ENCODE peak calls at places on chromosome 1, in nine cellular contexts. A, Z, C, Y, P, F, R, L and B are unnamed samples.

GRCh38 chr1:63199666-63200065 is 122.7 kb upstream of the FOXD3 start:
- DNase-seq in A (no peak), Z (no peak), C (no peak), Y (no peak), P (no peak), F (no peak), R (no peak), L (no peak), B (no peak)

GRCh38 chr1:44029911-44030605 is 1.2 kb downstream of the SLC6A9 start:
- DNase-seq in A (peak; percentile 85), Z (peak; percentile 85), C (peak; percentile 92), Y (peak; percentile 86), P (peak; percentile 81), F (peak; percentile 77), R (peak; percentile 93), L (peak; percentile 95), B (peak; percentile 95)

GRCh38 chr1:171663854-171664550 is 11.5 kb upstream of the MYOC start:
- DNase-seq in A (no peak), Z (no peak), C (no peak), Y (no peak), P (no peak), F (no peak), R (no peak), L (no peak), B (no peak)

GRCh38 chr1:203133969-203134725 is 6.6 kb downstream of the ADORA1 start:
- DNase-seq in A (no peak), Z (peak; percentile 57), C (no peak), Y (peak; percentile 49), P (no peak), F (no peak), R (no peak), L (peak; percentile 14), B (peak; percentile 19)

GRCh38 chr1:21955474-21956281 is 18.6 kb upstream of the HSPG2 start:
- DNase-seq in A (no peak), Z (no peak), C (no peak), Y (no peak), P (no peak), F (no peak), R (peak; percentile 31), L (no peak), B (no peak)

GRCh38 chr1:192512426-192513125 is 63.0 kb upstream of the RGS1 start:
- DNase-seq in A (peak; percentile 58), Z (no peak), C (no peak), Y (no peak), P (no peak), F (no peak), R (no peak), L (no peak), B (no peak)

GRCh38 chr1:42336978-42337377 is 1.9 kb upstream of the FOXJ3 start:
- DNase-seq in A (no peak), Z (no peak), C (no peak), Y (no peak), P (no peak), F (no peak), R (no peak), L (no peak), B (no peak)

GRCh38 chr1:51534447-51534846 is 15.4 kb upstream of the EPS15 start:
- DNase-seq in A (no peak), Z (no peak), C (no peak), Y (no peak), P (no peak), F (no peak), R (no peak), L (no peak), B (no peak)

GRCh38 chr1:61337981-61338848 is 255.9 kb downstream of the NFIA start:
- DNase-seq in A (peak; percentile 92), Z (peak; percentile 97), C (no peak), Y (peak; percentile 75), P (no peak), F (peak; percentile 48), R (peak; percentile 89), L (no peak), B (peak; percentile 80)

GRCh38 chr1:8255712-8256111 is 62.2 kb upstream of the SLC45A1 start:
- DNase-seq in A (no peak), Z (no peak), C (no peak), Y (no peak), P (no peak), F (no peak), R (no peak), L (no peak), B (no peak)

GRCh38 chr1:87542697-87543096 is 214.0 kb downstream of the LMO4 start:
- DNase-seq in A (no peak), Z (no peak), C (no peak), Y (no peak), P (no peak), F (no peak), R (no peak), L (no peak), B (no peak)

GRCh38 chr1:227357229-227358078 is 39.2 kb upstream of the CDC42BPA start:
- DNase-seq in A (peak; percentile 98), Z (peak; percentile 93), C (no peak), Y (peak; percentile 85), P (no peak), F (peak; percentile 50), R (peak; percentile 92), L (no peak), B (peak; percentile 86)

GRCh38 chr1:211605034-211605433 is 26.1 kb upstream of the SLC30A1 start:
- DNase-seq in A (no peak), Z (no peak), C (no peak), Y (no peak), P (no peak), F (no peak), R (no peak), L (no peak), B (no peak)

GRCh38 chr1:246317291-246317690 is 189.8 kb downstream of the SMYD3 start:
- DNase-seq in A (no peak), Z (no peak), C (no peak), Y (no peak), P (no peak), F (no peak), R (no peak), L (no peak), B (no peak)

GRCh38 chr1:171352554-171352953 is 38.6 kb downstream of the FMO4 start:
- DNase-seq in A (no peak), Z (no peak), C (no peak), Y (no peak), P (no peak), F (no peak), R (no peak), L (no peak), B (no peak)

GRCh38 chr1:202085682-202086373 is 36.9 kb upstream of the GPR37L1 start:
- DNase-seq in A (no peak), Z (no peak), C (no peak), Y (peak; percentile 35), P (no peak), F (no peak), R (no peak), L (no peak), B (no peak)

GRCh38 chr1:170267317-170267716 is 121.6 kb downstream of the NTMT2 start:
- DNase-seq in A (no peak), Z (no peak), C (no peak), Y (peak; percentile 8), P (no peak), F (no peak), R (no peak), L (no peak), B (no peak)

GRCh38 chr1:222413436-222413835 is 134.5 kb downstream of the HHIPL2 start:
- DNase-seq in A (no peak), Z (no peak), C (no peak), Y (peak; percentile 53), P (no peak), F (no peak), R (no peak), L (no peak), B (no peak)

GRCh38 chr1:190478193-190479007 is 736 bp upstream of the BRINP3 start:
- DNase-seq in A (peak; percentile 3), Z (no peak), C (no peak), Y (peak; percentile 37), P (no peak), F (peak; percentile 35), R (peak; percentile 23), L (no peak), B (no peak)

GRCh38 chr1:162107911-162108310 is 38.4 kb downstream of the NOS1AP start:
- DNase-seq in A (peak; percentile 53), Z (no peak), C (no peak), Y (no peak), P (no peak), F (no peak), R (no peak), L (no peak), B (no peak)

GRCh38 chr1:117605164-117605810 is 561 bp upstream of the TENT5C start:
- DNase-seq in A (peak; percentile 29), Z (no peak), C (no peak), Y (no peak), P (no peak), F (no peak), R (peak; percentile 1), L (no peak), B (no peak)

GRCh38 chr1:15299811-15300210 is 52.8 kb downstream of the FHAD1 start:
- DNase-seq in A (peak; percentile 62), Z (no peak), C (no peak), Y (no peak), P (no peak), F (no peak), R (no peak), L (no peak), B (no peak)

GRCh38 chr1:116356673-116357072 is 16.4 kb upstream of the ATP1A1 start:
- DNase-seq in A (peak; percentile 80), Z (peak; percentile 72), C (no peak), Y (peak; percentile 71), P (no peak), F (no peak), R (no peak), L (no peak), B (no peak)

GRCh38 chr1:185601189-185601588 is 133.0 kb upstream of the HMCN1 start:
- DNase-seq in A (no peak), Z (no peak), C (no peak), Y (no peak), P (no peak), F (no peak), R (no peak), L (no peak), B (no peak)